ENCODE peak calls at places on chromosome 22, in four cellular contexts. B, V, Z and J are unnamed samples.

GRCh38 chr22:17810570-17811116 is 36.4 kb upstream of the BID start:
- DNase-seq in Z (no peak), B (no peak), V (no peak), J (no peak)

GRCh38 chr22:27642104-27642800 is 159.3 kb downstream of the MN1 start:
- DNase-seq in B (no peak), V (peak), Z (peak), J (no peak)

GRCh38 chr22:37095113-37095512 is 14.4 kb downstream of the TMPRSS6 start:
- DNase-seq in Z (no peak), V (peak), B (no peak), J (no peak)

GRCh38 chr22:37464181-37464580 is 22.0 kb downstream of the MFNG start:
- DNase-seq in B (no peak), Z (no peak), V (no peak), J (no peak)

GRCh38 chr22:36197601-36198146 is 3.9 kb downstream of the APOL4 start:
- DNase-seq in Z (no peak), B (no peak), V (peak), J (no peak)

GRCh38 chr22:40345801-40346177 is 511 bp upstream of the ADSL start:
- DNase-seq in Z (peak), V (peak), B (no peak), J (no peak)

GRCh38 chr22:25153961-25154685 is 45.5 kb upstream of the CRYBB3 start:
- DNase-seq in V (no peak), B (no peak), Z (peak), J (no peak)

GRCh38 chr22:17074648-17075002 is 10.2 kb upstream of the IL17RA start:
- DNase-seq in Z (no peak), V (no peak), B (peak), J (no peak)

GRCh38 chr22:44299124-44299523 is 13.6 kb downstream of the SHISAL1 start:
- DNase-seq in Z (no peak), V (no peak), B (no peak), J (no peak)

GRCh38 chr22:29151316-29151715 is 54.4 kb upstream of the EMID1 start:
- DNase-seq in B (no peak), Z (no peak), V (no peak), J (no peak)

GRCh38 chr22:35021166-35021565 is 44.8 kb upstream of the ISX start:
- DNase-seq in Z (no peak), B (no peak), V (no peak), J (no peak)

GRCh38 chr22:36334081-36334831 is 53.5 kb downstream of the MYH9 start:
- DNase-seq in V (peak), Z (no peak), B (no peak), J (no peak)

GRCh38 chr22:17733484-17733883 is 40.8 kb downstream of the BID start:
- DNase-seq in B (peak), Z (no peak), V (no peak), J (no peak)

GRCh38 chr22:50626856-50627451 is 998 bp downstream of the ARSA start:
- DNase-seq in B (no peak), V (no peak), Z (no peak), J (no peak)

GRCh38 chr22:26428515-26429457 is at the start of gene ASPHD2:
- DNase-seq in B (peak), Z (no peak), V (peak), J (peak)

GRCh38 chr22:35559354-35560005 is 18.8 kb downstream of the RASD2 start:
- DNase-seq in B (no peak), V (no peak), Z (no peak), J (no peak)

GRCh38 chr22:36409911-36410756 is 22.4 kb upstream of the MYH9 start:
- DNase-seq in V (no peak), Z (peak), B (no peak), J (no peak)

GRCh38 chr22:36430863-36431262 is 43.1 kb upstream of the MYH9 start:
- DNase-seq in Z (peak), V (peak), B (peak), J (peak)

GRCh38 chr22:25146906-25147754 is 52.5 kb upstream of the CRYBB3 start:
- DNase-seq in V (no peak), Z (no peak), B (no peak), J (no peak)

GRCh38 chr22:49566141-49566541 is 261.5 kb downstream of the BRD1 start:
- DNase-seq in V (no peak), Z (no peak), B (no peak), J (no peak)

GRCh38 chr22:50272103-50272782 is 2.1 kb upstream of the MAPK11 start:
- DNase-seq in V (no peak), Z (no peak), B (peak), J (no peak)

GRCh38 chr22:47192651-47193437 is 430.4 kb downstream of the TBC1D22A start:
- DNase-seq in V (peak), Z (no peak), B (no peak), J (peak)

GRCh38 chr22:49350441-49351121 is 477.1 kb downstream of the BRD1 start:
- DNase-seq in B (no peak), V (no peak), Z (no peak), J (no peak)

GRCh38 chr22:39414886-39415285 is 15.3 kb downstream of the TAB1 start:
- DNase-seq in B (no peak), Z (no peak), V (no peak), J (no peak)

GRCh38 chr22:25777870-25778269 is 35.9 kb downstream of the MYO18B start:
- DNase-seq in B (peak), V (no peak), Z (peak), J (peak)

GRCh38 chr22:26784772-26785171 is 127.4 kb downstream of the MIAT start:
- DNase-seq in V (no peak), B (no peak), Z (no peak), J (no peak)

GRCh38 chr22:32407332-32407731 is 4.7 kb downstream of the RTCB start:
- DNase-seq in V (no peak), Z (no peak), B (no peak), J (no peak)

GRCh38 chr22:20758688-20759087 is 15.2 kb upstream of the SERPIND1 start:
- DNase-seq in Z (peak), B (no peak), V (no peak), J (peak)

GRCh38 chr22:50720861-50721844 is 16.9 kb upstream of the ACR start:
- DNase-seq in B (no peak), Z (no peak), V (no peak), J (no peak)

GRCh38 chr22:22897947-22898346 is 10.3 kb downstream of the IGLL5 start:
- DNase-seq in Z (no peak), B (no peak), V (no peak), J (no peak)
- TF ChIP-seq MAZ in Z (no peak), B (no peak), V (no peak), J (no peak)

DNA sequence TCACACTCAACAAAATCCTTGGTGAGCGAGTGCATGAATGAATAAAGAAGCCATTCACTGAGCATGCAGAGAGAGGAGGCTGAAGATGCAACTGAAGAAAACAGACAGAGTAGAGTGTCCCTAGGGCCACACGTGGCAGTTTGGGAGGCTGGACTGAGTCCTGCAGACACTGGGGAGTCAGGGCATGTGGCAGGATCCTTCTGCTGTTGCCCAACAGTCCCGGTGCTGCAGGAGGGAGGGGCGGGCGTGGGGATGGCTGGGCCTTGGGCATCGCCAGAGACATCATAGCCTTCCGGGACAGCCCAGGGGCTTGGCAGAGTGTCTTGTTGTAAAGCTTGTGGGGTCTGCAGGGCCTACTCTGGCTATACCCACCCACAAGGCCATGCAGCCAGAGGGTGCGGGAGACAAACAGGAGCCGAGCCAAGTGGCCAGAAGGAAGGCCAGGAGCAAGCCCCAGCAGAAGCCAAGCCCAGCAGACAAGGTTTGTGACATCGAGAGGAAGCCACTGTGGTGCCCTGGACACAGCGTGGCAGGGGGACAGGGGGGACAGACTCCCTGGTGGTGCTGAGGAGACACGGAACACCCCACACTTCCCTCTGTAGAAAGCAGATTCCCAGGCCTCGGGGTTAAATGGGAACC is 26.7 kb upstream of the FBLN1 start:
- DNase-seq in V (no peak), B (no peak), Z (no peak), J (no peak)
- TF ChIP-seq MAZ in V (no peak), B (no peak), Z (no peak), J (no peak)

GRCh38 chr22:23365524-23365923 is 185.2 kb downstream of the BCR start:
- DNase-seq in Z (no peak), B (no peak), V (no peak), J (no peak)
- TF ChIP-seq MAZ in Z (no peak), B (no peak), V (no peak), J (no peak)

DNA sequence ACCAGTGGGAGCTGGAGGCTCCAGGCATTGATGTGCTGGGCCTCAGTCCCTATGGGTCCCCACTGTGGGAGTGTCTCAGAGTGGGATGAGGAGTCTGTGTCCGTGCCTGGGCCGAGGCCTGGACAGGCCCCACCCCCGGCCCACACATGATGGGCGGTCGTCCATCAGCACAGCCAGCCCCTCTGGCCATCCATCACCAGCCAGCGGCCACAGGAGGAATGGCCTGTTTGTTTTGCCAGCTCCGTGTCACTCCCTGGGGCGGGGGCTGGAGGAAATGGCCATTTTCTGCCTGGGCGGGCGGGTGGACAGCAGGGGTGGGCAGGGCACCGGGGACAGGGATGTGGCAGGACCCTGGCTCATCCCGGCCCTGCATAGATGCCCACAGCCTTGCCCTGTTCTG is 13.0 kb upstream of the TBX1 start:
- DNase-seq in Z (no peak), B (no peak), V (peak), J (no peak)
- TF ChIP-seq MAZ in Z (no peak), B (no peak), V (no peak), J (no peak)

GRCh38 chr22:48316245-48316875 is 1511.3 kb downstream of the BRD1 start:
- DNase-seq in V (no peak), B (no peak), Z (no peak), J (no peak)
- TF ChIP-seq MAZ in V (no peak), B (no peak), Z (no peak), J (no peak)

GRCh38 chr22:31062566-31063230 is 18.4 kb upstream of the SMTN start:
- DNase-seq in V (no peak), B (no peak), Z (no peak), J (no peak)
- TF ChIP-seq MAZ in V (no peak), B (no peak), Z (no peak), J (no peak)

GRCh38 chr22:33575041-33575440 is 345.2 kb downstream of the LARGE1 start:
- DNase-seq in B (no peak), Z (no peak), V (no peak), J (no peak)

GRCh38 chr22:33576205-33576604 is 344.1 kb downstream of the LARGE1 start:
- DNase-seq in Z (no peak), B (no peak), V (no peak), J (no peak)

GRCh38 chr22:33579448-33580093 is 340.7 kb downstream of the LARGE1 start:
- DNase-seq in V (peak), Z (peak), B (peak), J (peak)

GRCh38 chr22:33578752-33579151 is 341.5 kb downstream of the LARGE1 start:
- DNase-seq in B (no peak), V (no peak), Z (no peak), J (no peak)

DNA sequence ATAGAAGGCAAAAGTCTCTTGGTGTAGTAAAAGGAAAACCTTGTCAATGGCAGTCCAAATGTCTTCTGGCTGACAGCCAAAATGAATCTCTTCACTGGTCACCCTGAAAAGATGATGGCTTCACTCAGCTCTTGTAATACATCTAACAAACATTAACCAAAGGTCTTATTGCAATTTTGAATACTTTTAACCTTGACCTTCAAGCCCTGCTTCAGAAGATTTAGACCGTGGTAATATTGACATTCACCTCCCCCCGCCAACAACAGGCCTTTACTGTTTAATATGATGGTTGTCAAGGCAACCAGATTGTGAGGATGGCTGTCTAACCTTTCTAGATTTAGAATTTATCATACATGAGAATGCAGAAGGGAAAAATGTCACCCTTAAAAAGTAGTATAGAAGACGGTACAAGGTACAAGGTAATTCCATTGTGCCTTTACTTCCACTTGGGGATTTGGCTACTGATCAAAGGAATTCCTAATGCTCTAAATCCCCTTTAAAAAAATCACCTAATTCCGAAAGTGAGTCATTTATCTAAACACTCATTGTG is 342.3 kb downstream of the LARGE1 start:
- DNase-seq in B (no peak), Z (peak), V (no peak), J (peak)
- TF ChIP-seq MAZ in B (no peak), Z (no peak), V (no peak), J (no peak)

GRCh38 chr22:41681616-41682015 is 7.1 kb downstream of the SNU13 start:
- DNase-seq in Z (no peak), V (no peak), B (no peak), J (no peak)
- TF ChIP-seq MAZ in Z (no peak), V (no peak), B (no peak), J (no peak)